ENCODE peak calls at places on chromosomes 2 and 18, in ten cellular contexts. One of them, this sample, is unnamed.

GRCh38 chr2:144759746-144760145 is 239.8 kb upstream of the ZEB2 start:
- DNase-seq in stomach: no peak
- DNase-seq in vagina: no peak
- DNase-seq in suprapubic skin: no peak
- DNase-seq in HCT116: no peak
- DNase-seq in spleen: no peak
- DNase-seq in transverse colon: no peak
- DNase-seq in HepG2: no peak
- DNase-seq in GM12878: no peak
- DNase-seq in upper lobe of left lung: no peak
- DNase-seq in this sample: no peak

GRCh38 chr2:16726147-16726546 is 60.5 kb upstream of the CYRIA start:
- DNase-seq in stomach: no peak
- DNase-seq in vagina: no peak
- DNase-seq in suprapubic skin: no peak
- DNase-seq in HCT116: no peak
- DNase-seq in spleen: no peak
- DNase-seq in transverse colon: no peak
- DNase-seq in HepG2: no peak
- DNase-seq in GM12878: no peak
- DNase-seq in upper lobe of left lung: no peak
- DNase-seq in this sample: no peak

GRCh38 chr2:146523218-146523617 is 1321.6 kb upstream of the ACVR2A start:
- DNase-seq in stomach: no peak
- DNase-seq in vagina: no peak
- DNase-seq in suprapubic skin: no peak
- DNase-seq in HCT116: no peak
- DNase-seq in spleen: no peak
- DNase-seq in transverse colon: no peak
- DNase-seq in HepG2: no peak
- DNase-seq in GM12878: no peak
- DNase-seq in upper lobe of left lung: no peak
- DNase-seq in this sample: no peak

GRCh38 chr2:112967023-112967422 is 10.8 kb upstream of the IL36G start:
- DNase-seq in stomach: no peak
- DNase-seq in vagina: no peak
- DNase-seq in suprapubic skin: no peak
- DNase-seq in HCT116: no peak
- DNase-seq in spleen: no peak
- DNase-seq in transverse colon: no peak
- DNase-seq in HepG2: no peak
- DNase-seq in GM12878: no peak
- DNase-seq in upper lobe of left lung: no peak
- DNase-seq in this sample: no peak

GRCh38 chr2:181364492-181365175 is 92.6 kb upstream of the ITGA4 start:
- DNase-seq in stomach: no peak
- DNase-seq in vagina: no peak
- DNase-seq in suprapubic skin: no peak
- DNase-seq in HCT116: no peak
- DNase-seq in spleen: no peak
- DNase-seq in transverse colon: no peak
- DNase-seq in HepG2: no peak
- DNase-seq in GM12878: no peak
- DNase-seq in upper lobe of left lung: peak
- DNase-seq in this sample: no peak

GRCh38 chr2:16408331-16409005 is 257.2 kb downstream of the CYRIA start:
- DNase-seq in stomach: no peak
- DNase-seq in vagina: no peak
- DNase-seq in suprapubic skin: no peak
- DNase-seq in HCT116: no peak
- DNase-seq in spleen: no peak
- DNase-seq in transverse colon: no peak
- DNase-seq in HepG2: no peak
- DNase-seq in GM12878: no peak
- DNase-seq in upper lobe of left lung: no peak
- DNase-seq in this sample: no peak

GRCh38 chr2:239804161-239805042 is 220.7 kb downstream of the NDUFA10 start:
- DNase-seq in stomach: peak
- DNase-seq in vagina: peak
- DNase-seq in suprapubic skin: peak
- DNase-seq in HCT116: no peak
- DNase-seq in spleen: no peak
- DNase-seq in transverse colon: no peak
- DNase-seq in HepG2: no peak
- DNase-seq in GM12878: no peak
- DNase-seq in upper lobe of left lung: no peak
- DNase-seq in this sample: no peak

GRCh38 chr18:79197531-79197930 is 128.3 kb downstream of the ATP9B start:
- DNase-seq in stomach: no peak
- DNase-seq in vagina: no peak
- DNase-seq in suprapubic skin: no peak
- DNase-seq in HCT116: no peak
- DNase-seq in spleen: no peak
- DNase-seq in transverse colon: no peak
- DNase-seq in HepG2: no peak
- DNase-seq in GM12878: no peak
- DNase-seq in upper lobe of left lung: no peak
- DNase-seq in this sample: no peak

GRCh38 chr2:180124273-180124881 is 117.3 kb upstream of the CWC22 start:
- DNase-seq in stomach: no peak
- DNase-seq in vagina: no peak
- DNase-seq in suprapubic skin: no peak
- DNase-seq in HCT116: peak
- DNase-seq in spleen: no peak
- DNase-seq in transverse colon: no peak
- DNase-seq in HepG2: peak
- DNase-seq in GM12878: peak
- DNase-seq in upper lobe of left lung: no peak
- DNase-seq in this sample: peak

GRCh38 chr2:52383541-52383940 is 1351.6 kb upstream of the NRXN1 start:
- DNase-seq in stomach: no peak
- DNase-seq in vagina: no peak
- DNase-seq in suprapubic skin: no peak
- DNase-seq in HCT116: no peak
- DNase-seq in spleen: no peak
- DNase-seq in transverse colon: no peak
- DNase-seq in HepG2: no peak
- DNase-seq in GM12878: no peak
- DNase-seq in upper lobe of left lung: no peak
- DNase-seq in this sample: no peak

GRCh38 chr2:88599527-88599926 is 27.7 kb downstream of the EIF2AK3 start:
- DNase-seq in stomach: no peak
- DNase-seq in vagina: no peak
- DNase-seq in suprapubic skin: no peak
- DNase-seq in HCT116: no peak
- DNase-seq in spleen: no peak
- DNase-seq in transverse colon: no peak
- DNase-seq in HepG2: no peak
- DNase-seq in GM12878: no peak
- DNase-seq in upper lobe of left lung: no peak
- DNase-seq in this sample: no peak

GRCh38 chr2:20584637-20585321 is 66.1 kb downstream of the HS1BP3 start:
- DNase-seq in stomach: peak
- DNase-seq in vagina: no peak
- DNase-seq in suprapubic skin: peak
- DNase-seq in HCT116: peak
- DNase-seq in spleen: peak
- DNase-seq in transverse colon: peak
- DNase-seq in HepG2: peak
- DNase-seq in GM12878: no peak
- DNase-seq in upper lobe of left lung: no peak
- DNase-seq in this sample: peak

GRCh38 chr18:13369756-13370510 is 151.4 kb downstream of the LDLRAD4 start:
- DNase-seq in stomach: no peak
- DNase-seq in vagina: no peak
- DNase-seq in suprapubic skin: no peak
- DNase-seq in HCT116: no peak
- DNase-seq in spleen: no peak
- DNase-seq in transverse colon: peak
- DNase-seq in HepG2: no peak
- DNase-seq in GM12878: no peak
- DNase-seq in upper lobe of left lung: no peak
- DNase-seq in this sample: no peak

GRCh38 chr2:167753142-167753541 is 494.3 kb downstream of the STK39 start:
- DNase-seq in stomach: no peak
- DNase-seq in vagina: no peak
- DNase-seq in suprapubic skin: no peak
- DNase-seq in HCT116: no peak
- DNase-seq in spleen: no peak
- DNase-seq in transverse colon: no peak
- DNase-seq in HepG2: no peak
- DNase-seq in GM12878: no peak
- DNase-seq in upper lobe of left lung: no peak
- DNase-seq in this sample: no peak

GRCh38 chr2:207768891-207769596 is 662 bp downstream of the FZD5 start:
- DNase-seq in stomach: no peak
- DNase-seq in vagina: no peak
- DNase-seq in suprapubic skin: no peak
- DNase-seq in HCT116: no peak
- DNase-seq in spleen: peak
- DNase-seq in transverse colon: peak
- DNase-seq in HepG2: peak
- DNase-seq in GM12878: no peak
- DNase-seq in upper lobe of left lung: peak
- DNase-seq in this sample: no peak

GRCh38 chr2:197930570-197931278 is 126.3 kb downstream of the PLCL1 start:
- DNase-seq in stomach: no peak
- DNase-seq in vagina: no peak
- DNase-seq in suprapubic skin: no peak
- DNase-seq in HCT116: no peak
- DNase-seq in spleen: no peak
- DNase-seq in transverse colon: no peak
- DNase-seq in HepG2: no peak
- DNase-seq in GM12878: no peak
- DNase-seq in upper lobe of left lung: no peak
- DNase-seq in this sample: no peak
- H3K4me3 ChIP-seq in stomach: no peak
- H3K4me3 ChIP-seq in vagina: no peak
- H3K4me3 ChIP-seq in suprapubic skin: no peak
- H3K4me3 ChIP-seq in HCT116: no peak
- H3K4me3 ChIP-seq in spleen: no peak
- H3K4me3 ChIP-seq in transverse colon: no peak
- H3K4me3 ChIP-seq in HepG2: no peak
- H3K4me3 ChIP-seq in GM12878: no peak
- H3K4me3 ChIP-seq in upper lobe of left lung: no peak
- H3K4me3 ChIP-seq in this sample: no peak

DNA sequence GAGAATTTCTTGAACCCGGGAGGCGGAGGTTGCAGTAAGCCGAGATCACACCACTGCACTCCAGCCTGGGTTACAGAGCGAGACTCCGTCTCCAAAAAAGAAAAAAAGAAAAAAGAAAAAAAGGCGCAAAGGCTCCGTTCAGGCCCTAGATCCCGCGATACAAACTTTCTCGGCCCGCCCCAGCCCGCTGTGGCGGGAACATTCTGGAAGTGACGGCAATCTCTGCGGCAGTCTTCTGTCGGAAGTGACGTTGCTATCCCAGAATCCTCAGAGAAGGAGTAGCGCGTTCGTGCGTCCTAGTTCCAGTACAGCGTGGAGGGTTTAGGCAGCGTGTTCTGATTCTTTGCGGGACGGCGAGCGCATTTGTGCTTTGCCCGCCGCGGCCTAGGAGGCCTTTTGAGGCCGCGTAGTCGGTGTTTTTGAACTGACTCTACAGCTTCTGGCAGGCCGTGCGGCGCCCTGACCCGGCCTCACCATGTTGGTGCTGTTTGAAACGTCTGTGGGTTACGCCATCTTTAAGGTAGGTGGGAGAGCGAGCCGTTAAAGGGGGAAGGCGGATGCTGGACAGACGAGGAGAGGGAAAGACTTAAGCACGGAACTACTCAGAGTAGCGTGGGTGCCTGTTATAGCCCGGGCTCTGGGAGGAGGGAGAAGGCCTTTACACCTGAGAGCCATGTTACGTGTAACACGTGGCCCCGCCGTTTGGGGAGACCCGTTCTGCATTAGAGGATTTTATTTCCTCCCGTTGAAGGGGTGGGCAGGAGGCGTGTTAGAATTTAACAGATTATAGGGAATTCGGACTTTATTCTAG is at the start of gene NOP58:
- DNase-seq in stomach: peak
- DNase-seq in vagina: peak
- DNase-seq in suprapubic skin: peak
- DNase-seq in HCT116: peak
- DNase-seq in spleen: peak
- DNase-seq in transverse colon: peak
- DNase-seq in HepG2: peak
- DNase-seq in GM12878: peak
- DNase-seq in upper lobe of left lung: peak
- DNase-seq in this sample: peak
- TF ChIP-seq POLR2AphosphoS5 in stomach: peak
- TF ChIP-seq POLR2AphosphoS5 in vagina: peak
- TF ChIP-seq POLR2AphosphoS5 in suprapubic skin: peak
- TF ChIP-seq POLR2AphosphoS5 in HCT116: peak
- TF ChIP-seq POLR2AphosphoS5 in spleen: peak
- TF ChIP-seq POLR2AphosphoS5 in transverse colon: peak
- TF ChIP-seq POLR2AphosphoS5 in HepG2: peak
- TF ChIP-seq POLR2AphosphoS5 in GM12878: peak
- TF ChIP-seq POLR2AphosphoS5 in upper lobe of left lung: peak
- TF ChIP-seq POLR2AphosphoS5 in this sample: peak

GRCh38 chr18:22282311-22283235 is 113.2 kb downstream of the GATA6 start:
- DNase-seq in stomach: no peak
- DNase-seq in vagina: no peak
- DNase-seq in suprapubic skin: no peak
- DNase-seq in HCT116: peak
- DNase-seq in spleen: no peak
- DNase-seq in transverse colon: no peak
- DNase-seq in HepG2: peak
- DNase-seq in GM12878: no peak
- DNase-seq in upper lobe of left lung: no peak
- DNase-seq in this sample: peak
- H3K4me3 ChIP-seq in stomach: no peak
- H3K4me3 ChIP-seq in vagina: no peak
- H3K4me3 ChIP-seq in suprapubic skin: no peak
- H3K4me3 ChIP-seq in HCT116: no peak
- H3K4me3 ChIP-seq in spleen: no peak
- H3K4me3 ChIP-seq in transverse colon: no peak
- H3K4me3 ChIP-seq in HepG2: no peak
- H3K4me3 ChIP-seq in GM12878: no peak
- H3K4me3 ChIP-seq in upper lobe of left lung: no peak
- H3K4me3 ChIP-seq in this sample: no peak

DNA sequence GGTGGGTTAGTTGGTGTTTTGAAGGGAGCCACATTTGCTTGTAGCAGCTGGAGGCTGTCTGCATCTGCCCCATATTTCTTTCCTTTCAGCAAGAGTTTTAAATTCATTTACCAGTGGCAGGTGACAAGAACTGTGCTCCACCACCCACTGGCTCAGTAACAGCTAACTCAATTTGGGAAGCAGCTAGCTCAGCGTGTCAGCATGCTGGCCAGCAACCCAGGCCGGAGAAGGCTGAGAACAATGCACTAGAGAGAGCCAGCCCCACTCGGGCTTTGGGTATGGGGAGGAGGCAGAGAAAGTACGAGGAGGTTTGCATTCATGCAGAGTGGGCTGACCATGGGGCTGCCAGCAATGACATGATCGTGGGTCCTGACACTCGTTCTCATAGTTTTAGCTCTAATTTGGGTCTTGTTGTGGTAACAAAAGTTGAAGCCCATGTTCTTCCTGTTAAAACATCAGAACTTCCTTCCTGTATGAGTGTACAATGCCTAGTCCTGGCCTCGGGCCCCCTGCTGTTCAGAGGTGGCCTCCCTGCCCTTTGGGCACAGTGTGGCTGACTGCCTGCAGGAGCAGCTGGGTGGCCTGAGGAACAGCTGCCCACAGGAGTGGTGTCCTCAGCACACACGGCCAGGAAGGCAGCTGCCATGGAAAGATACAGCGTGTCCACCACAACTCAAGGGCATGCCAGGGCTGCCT is 23.0 kb downstream of the CDC42EP3 start:
- DNase-seq in stomach: peak
- DNase-seq in vagina: peak
- DNase-seq in suprapubic skin: peak
- DNase-seq in HCT116: no peak
- DNase-seq in spleen: peak
- DNase-seq in transverse colon: peak
- DNase-seq in HepG2: no peak
- DNase-seq in GM12878: no peak
- DNase-seq in upper lobe of left lung: peak
- DNase-seq in this sample: no peak
- TF ChIP-seq POLR2AphosphoS5 in stomach: peak
- TF ChIP-seq POLR2AphosphoS5 in vagina: no peak
- TF ChIP-seq POLR2AphosphoS5 in suprapubic skin: no peak
- TF ChIP-seq POLR2AphosphoS5 in HCT116: no peak
- TF ChIP-seq POLR2AphosphoS5 in spleen: peak
- TF ChIP-seq POLR2AphosphoS5 in transverse colon: peak
- TF ChIP-seq POLR2AphosphoS5 in HepG2: no peak
- TF ChIP-seq POLR2AphosphoS5 in GM12878: no peak
- TF ChIP-seq POLR2AphosphoS5 in upper lobe of left lung: peak
- TF ChIP-seq POLR2AphosphoS5 in this sample: no peak

This sample was measured in Panc1.